ENCODE peak calls at places on chromosomes 3 and 15, in seven cellular contexts. One of them, this sample, is unnamed. For H4K20me1 and H3K9me2, the result is how much of the 10 kb centered on the place peaks cover.

GRCh38 chr3:141441381-141442365 is 45.2 kb upstream of the RASA2 start:
- DNase-seq in GM23248: peak
- DNase-seq in hepatocyte: peak
- DNase-seq in HCT116: no peak
- DNase-seq in MM.1S: peak
- DNase-seq in GM23338: peak
- DNase-seq in PC-3: peak
- DNase-seq in this sample: peak

GRCh38 chr15:70234256-70234965 is 136.7 kb upstream of the TLE3 start:
- DNase-seq in PC-3: no peak
- DNase-seq in HCT116: no peak
- DNase-seq in GM23338: no peak
- DNase-seq in MM.1S: no peak
- DNase-seq in hepatocyte: peak
- DNase-seq in GM23248: peak
- DNase-seq in this sample: no peak

GRCh38 chr3:24616138-24616829 is 121.6 kb upstream of the THRB start:
- DNase-seq in GM23338: no peak
- DNase-seq in GM23248: no peak
- DNase-seq in MM.1S: no peak
- DNase-seq in hepatocyte: peak
- DNase-seq in HCT116: no peak
- DNase-seq in PC-3: peak
- DNase-seq in this sample: no peak

GRCh38 chr3:62246094-62246493 is 127.3 kb downstream of the FEZF2 start:
- DNase-seq in GM23248: no peak
- DNase-seq in hepatocyte: no peak
- DNase-seq in PC-3: no peak
- DNase-seq in HCT116: no peak
- DNase-seq in GM23338: no peak
- DNase-seq in MM.1S: no peak
- DNase-seq in this sample: no peak

GRCh38 chr3:32140943-32141342 is 34.5 kb downstream of the GPD1L start:
- DNase-seq in GM23338: no peak
- DNase-seq in GM23248: no peak
- DNase-seq in MM.1S: no peak
- DNase-seq in PC-3: no peak
- DNase-seq in HCT116: no peak
- DNase-seq in hepatocyte: no peak
- DNase-seq in this sample: no peak

GRCh38 chr15:38129531-38130199 is 123.0 kb upstream of the SPRED1 start:
- DNase-seq in MM.1S: peak
- DNase-seq in HCT116: no peak
- DNase-seq in GM23248: peak
- DNase-seq in hepatocyte: peak
- DNase-seq in GM23338: no peak
- DNase-seq in PC-3: peak
- DNase-seq in this sample: no peak

GRCh38 chr15:43207024-43207423 is 13.8 kb downstream of the EPB42 start:
- DNase-seq in GM23248: no peak
- DNase-seq in MM.1S: no peak
- DNase-seq in PC-3: no peak
- DNase-seq in GM23338: no peak
- DNase-seq in HCT116: no peak
- DNase-seq in hepatocyte: no peak
- DNase-seq in this sample: no peak

GRCh38 chr15:43749690-43750345 is 3.6 kb downstream of the PDIA3 start:
- DNase-seq in GM23248: peak
- DNase-seq in HCT116: no peak
- DNase-seq in hepatocyte: no peak
- DNase-seq in PC-3: no peak
- DNase-seq in MM.1S: peak
- DNase-seq in GM23338: no peak
- DNase-seq in this sample: no peak

GRCh38 chr3:195522254-195523023 is 20.7 kb downstream of the PPP1R2 start:
- DNase-seq in GM23338: peak
- DNase-seq in PC-3: peak
- DNase-seq in GM23248: peak
- DNase-seq in MM.1S: peak
- DNase-seq in hepatocyte: peak
- DNase-seq in HCT116: no peak
- DNase-seq in this sample: peak

GRCh38 chr3:7201784-7202183 is 340.9 kb downstream of the GRM7 start:
- DNase-seq in PC-3: no peak
- DNase-seq in MM.1S: no peak
- DNase-seq in GM23248: no peak
- DNase-seq in HCT116: no peak
- DNase-seq in GM23338: no peak
- DNase-seq in hepatocyte: no peak
- DNase-seq in this sample: no peak

GRCh38 chr3:57646723-57647122 is 46.2 kb downstream of the DENND6A start:
- DNase-seq in HCT116: peak
- DNase-seq in PC-3: peak
- DNase-seq in GM23248: peak
- DNase-seq in hepatocyte: peak
- DNase-seq in GM23338: no peak
- DNase-seq in MM.1S: no peak
- DNase-seq in this sample: no peak

GRCh38 chr3:122940628-122941086 is 86.9 kb downstream of the SEMA5B start:
- DNase-seq in GM23338: no peak
- DNase-seq in MM.1S: no peak
- DNase-seq in HCT116: no peak
- DNase-seq in GM23248: peak
- DNase-seq in PC-3: no peak
- DNase-seq in hepatocyte: no peak
- DNase-seq in this sample: no peak

GRCh38 chr15:73049564-73050215 is 2.6 kb upstream of the NEO1 start:
- DNase-seq in MM.1S: no peak
- DNase-seq in GM23248: no peak
- DNase-seq in hepatocyte: no peak
- DNase-seq in HCT116: no peak
- DNase-seq in GM23338: no peak
- DNase-seq in PC-3: no peak
- DNase-seq in this sample: no peak

GRCh38 chr15:38853608-38854007 is 289.0 kb upstream of the RASGRP1 start:
- DNase-seq in PC-3: peak
- DNase-seq in GM23248: peak
- DNase-seq in hepatocyte: peak
- DNase-seq in MM.1S: peak
- DNase-seq in GM23338: peak
- DNase-seq in HCT116: peak
- DNase-seq in this sample: no peak

GRCh38 chr3:133169669-133170068 is 131.5 kb downstream of the TMEM108 start:
- DNase-seq in GM23338: no peak
- DNase-seq in PC-3: no peak
- DNase-seq in MM.1S: no peak
- DNase-seq in GM23248: no peak
- DNase-seq in HCT116: no peak
- DNase-seq in hepatocyte: no peak
- DNase-seq in this sample: no peak

GRCh38 chr3:14845826-14846225 is 27.1 kb downstream of the FGD5 start:
- DNase-seq in GM23338: no peak
- DNase-seq in MM.1S: no peak
- DNase-seq in PC-3: no peak
- DNase-seq in GM23248: no peak
- DNase-seq in hepatocyte: no peak
- DNase-seq in HCT116: no peak
- DNase-seq in this sample: no peak

GRCh38 chr3:1677576-1678164 is 421.0 kb upstream of the CNTN4 start:
- DNase-seq in hepatocyte: no peak
- DNase-seq in PC-3: no peak
- DNase-seq in GM23248: no peak
- DNase-seq in MM.1S: no peak
- DNase-seq in GM23338: peak
- DNase-seq in HCT116: no peak
- DNase-seq in this sample: no peak

GRCh38 chr3:137099336-137099735 is 141.6 kb downstream of the IL20RB start:
- DNase-seq in PC-3: no peak
- DNase-seq in GM23338: no peak
- DNase-seq in MM.1S: no peak
- DNase-seq in GM23248: no peak
- DNase-seq in hepatocyte: no peak
- DNase-seq in HCT116: no peak
- DNase-seq in this sample: no peak

DNA sequence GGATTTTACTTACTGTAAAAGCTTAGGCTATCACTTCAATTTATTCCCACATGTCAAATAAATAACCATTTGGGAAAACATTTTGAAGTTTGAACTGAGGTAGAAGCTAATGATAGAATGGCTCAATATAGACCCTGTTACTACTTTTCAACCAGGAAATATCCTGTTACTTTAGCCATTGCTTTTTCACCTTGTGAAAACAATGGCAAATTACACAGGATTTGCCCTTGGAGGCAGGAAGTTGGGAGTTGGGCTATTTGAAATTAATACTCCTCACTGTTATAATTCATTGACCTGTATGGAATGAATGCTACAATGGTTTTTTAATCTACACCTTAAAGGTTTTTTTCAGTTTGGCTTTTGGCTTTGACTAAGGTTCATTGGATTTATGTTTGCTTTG is 98.1 kb upstream of the UBE2E2 start:
- DNase-seq in MM.1S: no peak
- DNase-seq in PC-3: no peak
- DNase-seq in GM23338: no peak
- DNase-seq in HCT116: no peak
- DNase-seq in hepatocyte: no peak
- DNase-seq in GM23248: no peak
- DNase-seq in this sample: no peak
- H4K20me1 ChIP-seq in MM.1S: under half
- H4K20me1 ChIP-seq in PC-3: under half
- H4K20me1 ChIP-seq in GM23338: under half
- H4K20me1 ChIP-seq in HCT116: under half
- H4K20me1 ChIP-seq in hepatocyte: under half
- H4K20me1 ChIP-seq in GM23248: under half
- H4K20me1 ChIP-seq in this sample: under half

GRCh38 chr15:35697549-35698299 is 151.8 kb upstream of the DPH6 start:
- DNase-seq in PC-3: peak
- DNase-seq in hepatocyte: peak
- DNase-seq in HCT116: no peak
- DNase-seq in GM23248: peak
- DNase-seq in GM23338: peak
- DNase-seq in MM.1S: no peak
- DNase-seq in this sample: peak
- H3K9me2 ChIP-seq in PC-3: under half
- H3K9me2 ChIP-seq in hepatocyte: under half
- H3K9me2 ChIP-seq in HCT116: under half
- H3K9me2 ChIP-seq in GM23248: under half
- H3K9me2 ChIP-seq in GM23338: under half
- H3K9me2 ChIP-seq in MM.1S: under half
- H3K9me2 ChIP-seq in this sample: under half

GRCh38 chr15:74129411-74130088 is 836 bp upstream of the ISLR2 start:
- DNase-seq in GM23338: peak
- DNase-seq in MM.1S: no peak
- DNase-seq in HCT116: no peak
- DNase-seq in PC-3: no peak
- DNase-seq in GM23248: peak
- DNase-seq in hepatocyte: no peak
- DNase-seq in this sample: no peak
- TF ChIP-seq EZH2 in GM23338: peak
- TF ChIP-seq EZH2 in MM.1S: peak
- TF ChIP-seq EZH2 in HCT116: no peak
- TF ChIP-seq EZH2 in PC-3: peak
- TF ChIP-seq EZH2 in GM23248: peak
- TF ChIP-seq EZH2 in hepatocyte: peak
- TF ChIP-seq EZH2 in this sample: no peak

GRCh38 chr15:85766007-85766831 is 28.5 kb downstream of the KLHL25 start:
- DNase-seq in MM.1S: no peak
- DNase-seq in hepatocyte: peak
- DNase-seq in GM23248: peak
- DNase-seq in HCT116: no peak
- DNase-seq in PC-3: no peak
- DNase-seq in GM23338: no peak
- DNase-seq in this sample: no peak
- H4K20me1 ChIP-seq in MM.1S: under half
- H4K20me1 ChIP-seq in hepatocyte: under half
- H4K20me1 ChIP-seq in GM23248: under half
- H4K20me1 ChIP-seq in HCT116: under half
- H4K20me1 ChIP-seq in PC-3: under half
- H4K20me1 ChIP-seq in GM23338: under half
- H4K20me1 ChIP-seq in this sample: under half

GRCh38 chr3:169420429-169420828 is 243.1 kb downstream of the MECOM start:
- DNase-seq in MM.1S: no peak
- DNase-seq in PC-3: peak
- DNase-seq in hepatocyte: no peak
- DNase-seq in HCT116: no peak
- DNase-seq in GM23248: no peak
- DNase-seq in GM23338: no peak
- DNase-seq in this sample: no peak
- H3K9me2 ChIP-seq in MM.1S: under half
- H3K9me2 ChIP-seq in PC-3: under half
- H3K9me2 ChIP-seq in hepatocyte: under half
- H3K9me2 ChIP-seq in HCT116: under half
- H3K9me2 ChIP-seq in GM23248: under half
- H3K9me2 ChIP-seq in GM23338: under half
- H3K9me2 ChIP-seq in this sample: under half

DNA sequence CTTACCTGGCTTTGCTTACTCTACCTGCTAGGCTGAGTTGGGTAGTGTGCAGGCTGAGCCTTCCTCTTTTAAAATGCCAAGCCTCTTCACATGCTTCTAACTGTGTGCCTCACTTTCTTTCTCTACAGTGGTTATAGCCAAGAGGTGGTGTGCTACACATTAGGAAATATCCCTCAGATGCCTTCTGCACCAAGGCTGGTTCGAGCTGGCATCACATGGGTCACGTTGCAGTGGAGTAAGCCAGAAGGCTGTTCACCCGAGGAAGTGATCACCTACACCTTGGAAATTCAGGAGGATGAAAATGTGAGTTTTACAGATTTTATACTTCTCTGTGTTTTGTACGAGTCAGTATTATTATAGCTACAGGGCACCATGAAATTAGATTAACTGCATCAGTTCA is 117.8 kb downstream of the GHSR start:
- DNase-seq in hepatocyte: no peak
- DNase-seq in HCT116: no peak
- DNase-seq in GM23338: no peak
- DNase-seq in PC-3: no peak
- DNase-seq in MM.1S: no peak
- DNase-seq in GM23248: no peak
- DNase-seq in this sample: no peak
- TF ChIP-seq EZH2 in hepatocyte: no peak
- TF ChIP-seq EZH2 in HCT116: no peak
- TF ChIP-seq EZH2 in GM23338: no peak
- TF ChIP-seq EZH2 in PC-3: no peak
- TF ChIP-seq EZH2 in MM.1S: no peak
- TF ChIP-seq EZH2 in GM23248: no peak
- TF ChIP-seq EZH2 in this sample: no peak

GRCh38 chr3:150760431-150761200 is 2.4 kb downstream of the SIAH2 start:
- DNase-seq in PC-3: no peak
- DNase-seq in HCT116: no peak
- DNase-seq in MM.1S: peak
- DNase-seq in GM23338: no peak
- DNase-seq in hepatocyte: no peak
- DNase-seq in GM23248: no peak
- DNase-seq in this sample: no peak
- H4K20me1 ChIP-seq in PC-3: under half
- H4K20me1 ChIP-seq in HCT116: under half
- H4K20me1 ChIP-seq in MM.1S: under half
- H4K20me1 ChIP-seq in GM23338: under half
- H4K20me1 ChIP-seq in hepatocyte: under half
- H4K20me1 ChIP-seq in GM23248: under half
- H4K20me1 ChIP-seq in this sample: under half

GRCh38 chr15:46304320-46304719 is 669.5 kb downstream of the SQOR start:
- DNase-seq in GM23338: peak
- DNase-seq in HCT116: no peak
- DNase-seq in MM.1S: no peak
- DNase-seq in hepatocyte: peak
- DNase-seq in GM23248: peak
- DNase-seq in PC-3: peak
- DNase-seq in this sample: peak
- H3K9me2 ChIP-seq in GM23338: under half
- H3K9me2 ChIP-seq in HCT116: under half
- H3K9me2 ChIP-seq in MM.1S: under half
- H3K9me2 ChIP-seq in hepatocyte: under half
- H3K9me2 ChIP-seq in GM23248: under half
- H3K9me2 ChIP-seq in PC-3: under half
- H3K9me2 ChIP-seq in this sample: under half